ENCODE peak calls at places on chromosomes 12 and 14, in seven cellular contexts. B is left lung, U is ascending aorta, X is right lobe of liver, O is uterus, F is fibroblast of lung, H is pancreas. T is an unnamed sample.

GRCh38 chr12:57112492-57113294 is 1.5 kb upstream of the STAT6 start:
- DNase-seq in O (no peak), H (no peak), F (no peak), U (no peak), X (no peak), B (no peak), T (no peak)

GRCh38 chr12:48882325-48882687 is 16.6 kb upstream of the RND1 start:
- DNase-seq in F (no peak), X (no peak), U (no peak), O (peak; percentile 31), B (no peak), H (no peak), T (no peak)

GRCh38 chr14:99841436-99842071 is 48.3 kb downstream of the EML1 start:
- DNase-seq in X (no peak), B (no peak), F (no peak), O (no peak), H (no peak), U (no peak), T (no peak)

GRCh38 chr12:31106101-31106803 is 32.6 kb downstream of the DDX11 start:
- DNase-seq in O (no peak), X (no peak), F (no peak), U (no peak), B (peak; percentile 38), H (no peak), T (no peak)

GRCh38 chr12:127565241-127565640 is 701.7 kb upstream of the TMEM132C start:
- DNase-seq in X (no peak), H (no peak), U (no peak), F (no peak), O (no peak), B (no peak), T (no peak)

GRCh38 chr12:22014041-22014782 is 31.8 kb upstream of the CMAS start:
- DNase-seq in H (no peak), O (no peak), F (no peak), U (no peak), B (no peak), X (no peak), T (no peak)

GRCh38 chr14:105312973-105313372 is 1.6 kb upstream of the PACS2 start:
- DNase-seq in O (no peak), U (no peak), X (no peak), B (peak; percentile 64), H (no peak), F (no peak), T (peak; percentile 59)

GRCh38 chr12:93009533-93009932 is 80.4 kb upstream of the EEA1 start:
- DNase-seq in B (no peak), O (no peak), X (no peak), U (no peak), F (no peak), H (no peak), T (no peak)

GRCh38 chr12:117583677-117584076 is 222.3 kb upstream of the NOS1 start:
- DNase-seq in F (no peak), B (no peak), X (no peak), O (no peak), U (no peak), H (no peak), T (no peak)

GRCh38 chr14:60509438-60510253 is 700 bp downstream of the SIX6 start:
- DNase-seq in X (no peak), F (no peak), H (no peak), U (no peak), B (no peak), O (no peak), T (no peak)

GRCh38 chr12:124938606-124939427 is 24.4 kb upstream of the UBC start:
- DNase-seq in O (peak; percentile 79), U (peak; percentile 38), H (peak; percentile 59), F (peak; percentile 93), X (peak; percentile 66), B (peak; percentile 76), T (peak; percentile 77)

GRCh38 chr14:32201816-32202467 is at the start of gene RNU6-7:
- DNase-seq in O (peak; percentile 57), B (no peak), F (peak; percentile 64), U (no peak), H (no peak), X (no peak), T (peak; percentile 26)

GRCh38 chr12:65430571-65431306 is 152.3 kb downstream of the MSRB3 start:
- DNase-seq in H (no peak), X (no peak), O (no peak), F (peak; percentile 42), B (no peak), U (no peak), T (no peak)

GRCh38 chr12:54368709-54369596 is 4.7 kb upstream of the GPR84 start:
- DNase-seq in H (peak; percentile 82), O (peak; percentile 92), F (peak; percentile 89), U (peak; percentile 62), B (peak; percentile 96), X (peak; percentile 88), T (peak; percentile 91)

GRCh38 chr12:14167005-14167628 is 185.7 kb upstream of the GRIN2B start:
- DNase-seq in H (peak; percentile 14), O (peak; percentile 16), F (peak; percentile 61), B (no peak), X (no peak), U (no peak), T (no peak)

GRCh38 chr14:35814371-35815005 is 5.4 kb upstream of the RALGAPA1 start:
- DNase-seq in B (no peak), X (no peak), H (peak; percentile 39), F (peak; percentile 50), O (no peak), U (no peak), T (peak; percentile 67)

GRCh38 chr12:132804426-132804861 is 24.2 kb downstream of the GOLGA3 start:
- DNase-seq in F (no peak), B (peak; percentile 72), U (no peak), X (no peak), O (no peak), H (no peak), T (no peak)

GRCh38 chr12:75994069-75994740 is 37.4 kb downstream of the PHLDA1 start:
- DNase-seq in X (no peak), B (no peak), H (no peak), F (no peak), O (no peak), U (no peak), T (no peak)

GRCh38 chr12:112468041-112468440 is 49.3 kb downstream of the PTPN11 start:
- DNase-seq in U (no peak), O (no peak), H (no peak), B (no peak), F (no peak), X (no peak), T (no peak)

GRCh38 chr14:20597108-20597507 is 5.9 kb upstream of the RNASE12 start:
- DNase-seq in U (no peak), X (no peak), H (no peak), O (no peak), B (no peak), F (no peak), T (no peak)

GRCh38 chr14:94110552-94111181 is at the start of gene IFI27:
- DNase-seq in O (peak; percentile 72), B (no peak), U (peak; percentile 21), H (no peak), F (peak; percentile 77), X (no peak), T (peak; percentile 58)

GRCh38 chr12:31233061-31233730 is 92.8 kb downstream of the SINHCAF start:
- DNase-seq in H (no peak), O (no peak), B (no peak), U (no peak), F (no peak), X (no peak), T (no peak)

GRCh38 chr14:60878536-60878935 is 102.3 kb downstream of the TRMT5 start:
- DNase-seq in B (no peak), H (no peak), U (no peak), X (no peak), F (no peak), O (no peak), T (no peak)

GRCh38 chr14:38500125-38500524 is 244.2 kb upstream of the CLEC14A start:
- DNase-seq in H (no peak), U (no peak), F (peak; percentile 5), O (no peak), X (no peak), B (no peak), T (no peak)

GRCh38 chr12:2291182-2291832 is 238.5 kb downstream of the CACNA1C start:
- DNase-seq in H (no peak), X (no peak), U (no peak), F (peak; percentile 41), B (no peak), O (no peak), T (no peak)

GRCh38 chr12:101021442-101021841 is 188.6 kb downstream of the SLC5A8 start:
- DNase-seq in U (no peak), X (no peak), H (no peak), B (no peak), O (no peak), F (no peak), T (no peak)

GRCh38 chr14:94462219-94462551 is 9.6 kb upstream of the SERPINA11 start:
- DNase-seq in B (no peak), U (no peak), O (no peak), H (no peak), X (no peak), F (no peak), T (no peak)

GRCh38 chr12:3299929-3300832 is 190.8 kb upstream of the PRMT8 start:
- DNase-seq in F (peak; percentile 95), H (peak; percentile 92), X (peak; percentile 87), B (peak; percentile 94), O (peak; percentile 83), U (peak; percentile 62), T (peak; percentile 93)
- H3K27ac ChIP-seq in F (peak overlapping the region; percentile 79), H (peak overlapping the region; percentile 75), X (no peak overlapping the region), B (peak overlapping the region; percentile 46), O (no peak overlapping the region), U (peak overlapping the region; percentile 31), T (no peak overlapping the region)

DNA sequence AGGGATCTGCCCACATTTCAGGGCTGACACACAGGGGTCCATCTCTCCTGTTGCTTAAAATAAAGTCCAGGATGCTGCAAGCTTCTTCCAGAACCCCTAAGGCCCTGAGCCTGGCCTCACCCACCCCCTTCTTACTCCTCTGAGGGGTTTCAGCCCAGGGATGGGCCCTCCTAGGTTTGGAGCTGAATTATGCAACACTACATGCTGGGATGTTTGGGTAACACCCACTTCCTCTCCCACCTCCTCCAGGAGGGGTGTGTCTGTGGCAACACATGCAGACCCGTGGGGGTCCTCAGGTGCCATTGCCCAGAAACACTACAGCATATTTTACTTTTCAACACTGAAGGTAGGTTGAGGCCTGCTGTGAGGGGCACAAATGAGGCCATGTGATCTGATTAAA is 5.4 kb downstream of the FBLN5 start:
- DNase-seq in X (no peak), B (no peak), O (no peak), F (no peak), H (no peak), U (no peak), T (no peak)
- H3K4me1 ChIP-seq in X (no peaks in the 10 kb centered on the region), B (no peaks in the 10 kb centered on the region), O (no peaks in the 10 kb centered on the region), F (peaks cover 5% of the 10 kb centered on the region), H (no peaks in the 10 kb centered on the region), U (peaks cover 59% of the 10 kb centered on the region), T (no peaks in the 10 kb centered on the region)

GRCh38 chr12:109575683-109576082 is 2.1 kb downstream of the MVK start:
- DNase-seq in F (no peak), H (no peak), X (peak; percentile 80), U (no peak), O (no peak), B (no peak), T (no peak)
- H3K27me3 ChIP-seq in F (no peaks in the 10 kb centered on the region), H (no peaks in the 10 kb centered on the region), X (no peaks in the 10 kb centered on the region), U (no peaks in the 10 kb centered on the region), O (no peaks in the 10 kb centered on the region), B (no peaks in the 10 kb centered on the region), T (no peaks in the 10 kb centered on the region)

DNA sequence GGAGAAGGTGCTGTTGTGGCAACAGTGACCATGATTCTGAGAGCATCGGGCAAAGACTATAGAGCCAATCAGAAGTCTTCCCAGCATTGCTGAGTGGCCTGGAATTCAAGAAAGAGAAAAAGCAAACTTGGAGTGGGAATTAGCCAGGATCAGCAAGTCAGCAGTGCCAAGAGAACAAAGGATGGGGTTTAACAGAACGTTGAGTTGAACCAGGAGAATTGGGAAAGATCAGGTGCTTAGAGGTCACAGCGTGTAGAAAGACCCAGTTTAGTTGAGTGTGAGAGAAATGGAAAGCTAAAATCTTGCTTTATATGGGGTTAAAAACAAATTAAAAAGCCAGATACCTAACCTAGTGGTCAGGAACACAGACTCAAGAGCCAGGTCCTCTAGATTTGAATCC is 90.5 kb upstream of the DNM1L start:
- DNase-seq in B (no peak), O (no peak), U (no peak), H (no peak), F (no peak), X (no peak), T (no peak)
- H3K27ac ChIP-seq in B (peak overlapping the region; percentile 85), O (no peak overlapping the region), U (no peak overlapping the region), H (no peak overlapping the region), F (no peak overlapping the region), X (peak overlapping the region; percentile 35), T (no peak overlapping the region)